ENCODE peak calls at places on chromosome 3, in eight cellular contexts. R is lung microvascular endothelial cell; C is stimulated activated CD4-positive, alpha-beta T cell treated with anti-CD3 and anti-CD28 coated beads, Interleukin-4, amount 100 ng/mL, for 48 hours; T is A673; H is substantia nigra; K is epithelial cell of esophagus; O is CD8-positive, alpha-beta memory T cell; P is EL. I is an unnamed sample.

GRCh38 chr3:185958626-185959025 is 20.8 kb upstream of the TRA2B start:
- DNase-seq in H (no peak), C (no peak), K (peak), P (no peak), O (no peak), R (peak), T (no peak), I (no peak)

GRCh38 chr3:108305484-108306172 is 9.3 kb downstream of the HHLA2 start:
- DNase-seq in O (no peak), R (no peak), P (peak), H (no peak), C (no peak), K (peak), T (no peak), I (no peak)

GRCh38 chr3:50600841-50601591 is 10.6 kb downstream of the CISH start:
- DNase-seq in T (peak), R (peak), O (peak), H (peak), K (peak), C (peak), P (peak), I (no peak)

GRCh38 chr3:105431171-105431570 is 64.5 kb downstream of the ALCAM start:
- DNase-seq in H (no peak), T (no peak), P (no peak), C (no peak), R (no peak), K (no peak), O (no peak), I (no peak)

GRCh38 chr3:66038726-66039589 is at the start of gene MAGI1:
- DNase-seq in R (peak), P (peak), C (peak), T (peak), H (peak), O (no peak), K (peak), I (peak)

GRCh38 chr3:187975571-187976360 is 178.2 kb upstream of the LPP start:
- DNase-seq in K (no peak), O (no peak), T (no peak), R (no peak), H (no peak), C (no peak), P (no peak), I (no peak)

GRCh38 chr3:49123687-49124086 is 3.1 kb upstream of the USP19 start:
- DNase-seq in R (no peak), K (no peak), T (no peak), P (no peak), H (no peak), O (no peak), C (no peak), I (no peak)

GRCh38 chr3:129609591-129610169 is 3.2 kb upstream of the PLXND1 start:
- DNase-seq in K (no peak), R (peak), P (peak), T (no peak), C (no peak), O (no peak), H (no peak), I (no peak)

GRCh38 chr3:87173776-87174175 is 53.3 kb upstream of the CHMP2B start:
- DNase-seq in P (no peak), K (no peak), T (peak), O (no peak), R (no peak), C (no peak), H (no peak), I (no peak)

I was measured in H1.